ENCODE peak calls at places on chromosomes 12 and 14, in five cellular contexts. M is left ventricle myocardium inferior, G is NCI-H1930, N is head of caudate nucleus, W is RPMI8226. A is an unnamed sample.

GRCh38 chr14:77375164-77375950 is 1.5 kb downstream of the TMED8 start:
- DNase-seq in M (no peak), G (no peak), N (no peak), W (peak), A (no peak)

GRCh38 chr12:104357431-104357952 is 54.0 kb downstream of the EID3 start:
- DNase-seq in M (no peak), G (no peak), N (no peak), W (no peak), A (no peak)

GRCh38 chr12:101743724-101744472 is 4.6 kb upstream of the SYCP3 start:
- DNase-seq in M (no peak), G (no peak), N (no peak), W (no peak), A (no peak)

GRCh38 chr12:131114942-131115584 is 161.4 kb downstream of the ADGRD1 start:
- DNase-seq in M (no peak), G (no peak), N (no peak), W (no peak), A (no peak)

GRCh38 chr14:105397350-105397931 is 897 bp upstream of the TEX22 start:
- DNase-seq in M (peak), G (no peak), N (no peak), W (no peak), A (no peak)

GRCh38 chr12:2677142-2677880 is 117.5 kb upstream of the FKBP4 start:
- DNase-seq in M (no peak), G (no peak), N (no peak), W (no peak), A (no peak)

GRCh38 chr14:54758041-54758440 is 144.6 kb downstream of the GCH1 start:
- DNase-seq in M (no peak), G (no peak), N (no peak), W (no peak), A (no peak)

GRCh38 chr12:41962171-41962572 is 182.5 kb downstream of the GXYLT1 start:
- DNase-seq in M (peak), G (no peak), N (peak), W (no peak), A (no peak)

GRCh38 chr12:121789800-121790748 is 3.4 kb downstream of the RHOF start:
- DNase-seq in M (peak), G (no peak), N (peak), W (peak), A (no peak)

GRCh38 chr12:6852651-6853354 is 853 bp downstream of the USP5 start:
- DNase-seq in M (no peak), G (no peak), N (peak), W (peak), A (no peak)

GRCh38 chr12:9687228-9687627 is 17.7 kb downstream of the CLEC2D start:
- DNase-seq in M (no peak), G (no peak), N (no peak), W (no peak), A (no peak)

GRCh38 chr12:47910486-47910885 is 5.7 kb upstream of the VDR start:
- DNase-seq in M (no peak), G (no peak), N (no peak), W (no peak), A (no peak)

GRCh38 chr12:6178981-6179761 is 21.0 kb upstream of the CD9 start:
- DNase-seq in M (no peak), G (no peak), N (no peak), W (no peak), A (no peak)

GRCh38 chr12:132277374-132277801 is 52.0 kb downstream of the GALNT9 start:
- DNase-seq in M (no peak), G (no peak), N (no peak), W (no peak), A (no peak)

GRCh38 chr12:122867701-122868461 is 28.0 kb downstream of the VPS37B start:
- DNase-seq in M (peak), G (peak), N (no peak), W (no peak), A (no peak)

GRCh38 chr14:105939810-105940508 is 413.6 kb downstream of the TMEM121 start:
- DNase-seq in M (no peak), G (no peak), N (no peak), W (no peak), A (no peak)

GRCh38 chr12:57605308-57606015 is 838 bp downstream of the DTX3 start:
- DNase-seq in M (no peak), G (no peak), N (peak), W (no peak), A (no peak)

GRCh38 chr14:58560208-58560607 is 77.6 kb upstream of the DACT1 start:
- DNase-seq in M (no peak), G (no peak), N (no peak), W (no peak), A (no peak)

GRCh38 chr14:54916061-54916460 is 13.4 kb upstream of the GCH1 start:
- DNase-seq in M (no peak), G (no peak), N (no peak), W (no peak), A (no peak)

GRCh38 chr12:55847033-55847432 is 4.3 kb upstream of the MMP19 start:
- DNase-seq in M (no peak), G (no peak), N (no peak), W (no peak), A (no peak)

GRCh38 chr12:123150804-123151678 is at the start of gene PITPNM2:
- DNase-seq in M (peak), G (peak), N (peak), W (peak), A (no peak)

GRCh38 chr12:43226151-43226550 is 325.9 kb downstream of the ADAMTS20 start:
- DNase-seq in M (no peak), G (no peak), N (no peak), W (no peak), A (no peak)

GRCh38 chr12:95898081-95898480 is 39.3 kb downstream of the SNRPF start:
- DNase-seq in M (no peak), G (no peak), N (no peak), W (no peak), A (no peak)

A was measured in NCI-H1417 treated with DMSO at 0.1 percent for 48 hours.